ENCODE peak calls at places on chromosomes 1 and 21, in seven cellular contexts. V, B, W, G, K, H and P are unnamed samples.

GRCh38 chr1:16960560-16961296 is 19.7 kb downstream of the MFAP2 start:
- DNase-seq in V (peak; percentile 74), B (peak; percentile 84), W (peak; percentile 74), G (peak; percentile 59), K (peak; percentile 87), H (peak; percentile 7), P (peak; percentile 74)

GRCh38 chr1:58358311-58358710 is 188.2 kb downstream of the OMA1 start:
- DNase-seq in V (no peak), B (no peak), W (no peak), G (peak; percentile 12), K (no peak), H (no peak), P (no peak)

GRCh38 chr21:44082648-44083436 is 24.4 kb upstream of the PWP2 start:
- DNase-seq in V (no peak), B (no peak), W (no peak), G (no peak), K (no peak), H (no peak), P (peak; percentile 45)

GRCh38 chr1:226603976-226604845 is 55.6 kb downstream of the STUM start:
- DNase-seq in V (no peak), B (no peak), W (no peak), G (no peak), K (no peak), H (no peak), P (no peak)

GRCh38 chr1:3657578-3658230 is 5.4 kb downstream of the TP73 start:
- DNase-seq in V (no peak), B (no peak), W (no peak), G (no peak), K (no peak), H (no peak), P (no peak)

GRCh38 chr1:191839891-191840290 is 318.4 kb upstream of the RGS18 start:
- DNase-seq in V (no peak), B (no peak), W (no peak), G (peak; percentile 2), K (no peak), H (no peak), P (no peak)

GRCh38 chr1:198711837-198712236 is 73.0 kb downstream of the PTPRC start:
- DNase-seq in V (no peak), B (no peak), W (no peak), G (no peak), K (no peak), H (no peak), P (no peak)

GRCh38 chr1:36298640-36299039 is 7.5 kb upstream of the SH3D21 start:
- DNase-seq in V (no peak), B (no peak), W (no peak), G (no peak), K (no peak), H (no peak), P (no peak)

GRCh38 chr1:228145050-228145343 is 4.7 kb upstream of the GJC2 start:
- DNase-seq in V (no peak), B (no peak), W (no peak), G (no peak), K (peak; percentile 10), H (no peak), P (no peak)

GRCh38 chr1:154999651-155000474 is 2.7 kb upstream of the ZBTB7B start:
- DNase-seq in V (no peak), B (no peak), W (no peak), G (peak; percentile 41), K (peak; percentile 64), H (no peak), P (peak; percentile 80)

GRCh38 chr21:25625036-25625435 is 14.0 kb upstream of the JAM2 start:
- DNase-seq in V (no peak), B (no peak), W (no peak), G (no peak), K (no peak), H (no peak), P (no peak)

GRCh38 chr1:170790651-170791071 is 126.7 kb downstream of the PRRX1 start:
- DNase-seq in V (no peak), B (no peak), W (no peak), G (no peak), K (no peak), H (no peak), P (no peak)

GRCh38 chr1:1275836-1276235 is 2.2 kb upstream of the UBE2J2 start:
- DNase-seq in V (no peak), B (no peak), W (no peak), G (no peak), K (no peak), H (no peak), P (no peak)

GRCh38 chr1:109786531-109787021 is 22.9 kb upstream of the EPS8L3 start:
- DNase-seq in V (no peak), B (no peak), W (no peak), G (no peak), K (no peak), H (no peak), P (no peak)

GRCh38 chr1:218741852-218742251 is 396.7 kb downstream of the TGFB2 start:
- DNase-seq in V (no peak), B (no peak), W (no peak), G (no peak), K (no peak), H (no peak), P (no peak)

GRCh38 chr1:212291505-212292134 is 6.4 kb downstream of the PPP2R5A start:
- DNase-seq in V (no peak), B (no peak), W (no peak), G (peak; percentile 50), K (peak; percentile 71), H (no peak), P (peak; percentile 70)

GRCh38 chr1:18900303-18900841 is 2.0 kb downstream of the ALDH4A1 start:
- DNase-seq in V (no peak), B (no peak), W (no peak), G (peak; percentile 94), K (no peak), H (no peak), P (no peak)

GRCh38 chr1:168243636-168244212 is 17.9 kb downstream of the SFT2D2 start:
- DNase-seq in V (no peak), B (no peak), W (no peak), G (no peak), K (no peak), H (no peak), P (no peak)
- TF ChIP-seq TAF1 in V (no peak), B (no peak), W (no peak), G (no peak), K (no peak), H (no peak), P (no peak)

GRCh38 chr21:45990741-45991605 is 9.4 kb downstream of the COL6A1 start:
- DNase-seq in V (no peak), B (no peak), W (no peak), G (no peak), K (no peak), H (no peak), P (no peak)

GRCh38 chr21:45993210-45994085 is 11.9 kb downstream of the COL6A1 start:
- DNase-seq in V (no peak), B (no peak), W (no peak), G (no peak), K (no peak), H (no peak), P (no peak)

GRCh38 chr21:45992311-45993209 is 11.0 kb downstream of the COL6A1 start:
- DNase-seq in V (no peak), B (no peak), W (no peak), G (no peak), K (no peak), H (no peak), P (no peak)

GRCh38 chr21:45990049-45990711 is 8.6 kb downstream of the COL6A1 start:
- DNase-seq in V (no peak), B (no peak), W (no peak), G (no peak), K (no peak), H (no peak), P (no peak)

DNA sequence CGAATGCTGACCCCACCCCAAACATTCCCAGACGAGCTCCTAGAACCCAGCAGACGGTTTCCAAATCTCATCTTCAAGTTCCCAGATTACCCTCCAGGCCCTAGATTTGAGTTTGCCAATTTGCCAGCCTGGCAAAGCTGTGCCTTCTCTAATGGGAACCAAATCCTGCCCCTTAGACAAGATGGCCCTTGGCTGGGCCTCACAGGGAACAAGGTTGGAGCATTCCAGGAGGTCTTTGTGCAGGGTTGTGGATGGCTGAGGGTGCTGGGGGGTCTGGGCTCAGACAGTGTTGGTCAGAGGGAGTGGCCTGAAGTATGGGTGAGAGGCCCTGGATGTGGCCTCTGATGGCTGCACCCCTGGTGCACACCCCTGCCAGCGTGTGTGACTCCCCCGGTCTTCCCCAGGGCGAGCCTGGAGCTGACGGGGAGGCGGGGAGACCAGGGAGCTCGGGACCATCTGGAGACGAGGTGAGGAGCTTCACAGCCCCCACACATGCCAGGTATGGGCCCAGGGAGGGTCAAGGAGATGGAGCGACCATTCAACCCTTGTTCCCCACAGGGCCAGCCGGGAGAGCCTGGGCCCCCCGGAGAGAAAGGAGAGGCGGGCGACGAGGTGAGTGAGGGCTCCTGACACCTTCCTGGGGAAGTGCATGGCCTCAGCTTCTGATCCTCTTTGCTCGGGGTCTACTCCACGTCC is 10.2 kb downstream of the COL6A1 start:
- DNase-seq in V (no peak), B (no peak), W (no peak), G (no peak), K (no peak), H (no peak), P (no peak)
- TF ChIP-seq TAF1 in V (no peak), B (no peak), W (no peak), G (no peak), K (no peak), H (no peak), P (no peak)

GRCh38 chr1:160085686-160086089 is 4.3 kb downstream of the KCNJ9 start:
- DNase-seq in V (peak; percentile 88), B (peak; percentile 88), W (peak; percentile 90), G (peak; percentile 54), K (peak; percentile 91), H (no peak), P (peak; percentile 90)
- TF ChIP-seq TAF1 in V (no peak), B (no peak), W (no peak), G (no peak), K (no peak), H (no peak), P (no peak)

GRCh38 chr21:27779604-27780003 is 812.7 kb upstream of the ADAMTS5 start:
- DNase-seq in V (no peak), B (no peak), W (no peak), G (no peak), K (no peak), H (no peak), P (no peak)

GRCh38 chr21:27771938-27772505 is 805.1 kb upstream of the ADAMTS5 start:
- DNase-seq in V (no peak), B (no peak), W (no peak), G (no peak), K (no peak), H (no peak), P (no peak)

GRCh38 chr21:27772816-27773215 is 805.9 kb upstream of the ADAMTS5 start:
- DNase-seq in V (no peak), B (no peak), W (no peak), G (no peak), K (no peak), H (no peak), P (no peak)

DNA sequence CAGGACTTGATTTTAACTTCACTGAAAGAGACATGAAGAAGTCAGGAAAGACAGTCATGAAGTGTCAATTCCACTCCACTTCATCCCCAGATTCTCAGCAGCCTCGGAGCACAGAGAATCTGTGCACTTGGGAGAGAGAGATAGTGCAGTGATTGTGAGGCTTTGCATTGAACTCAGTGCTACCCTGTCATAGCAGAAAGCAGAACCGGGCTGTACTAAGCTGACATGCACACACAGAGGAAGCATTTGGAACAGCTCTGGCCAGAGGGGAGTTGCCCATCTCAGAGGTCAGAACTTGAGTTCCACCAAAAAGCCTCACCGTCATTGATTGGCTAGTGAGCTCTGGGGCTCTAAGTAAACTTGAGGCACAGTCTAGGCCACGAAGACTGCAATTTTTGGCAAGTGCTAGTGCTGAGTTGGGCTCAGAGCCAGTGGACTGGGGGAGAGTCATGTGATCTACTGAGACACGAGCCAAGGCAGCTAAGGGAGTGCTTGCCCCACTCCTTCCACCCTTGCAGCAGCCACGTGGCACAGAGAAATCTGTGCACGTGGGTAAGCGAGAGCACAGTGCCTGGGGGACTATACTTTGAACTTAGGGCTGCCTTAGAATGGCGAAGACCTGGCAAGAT is 810.2 kb upstream of the ADAMTS5 start:
- DNase-seq in V (no peak), B (no peak), W (no peak), G (no peak), K (no peak), H (no peak), P (no peak)
- TF ChIP-seq TAF1 in V (no peak), B (no peak), W (no peak), G (no peak), K (no peak), H (no peak), P (no peak)